ENCODE peak calls at places on chromosome 7, in four cellular contexts. L is A549, A is left ventricle myocardium inferior, I is SK-N-MC. F is an unnamed sample.

GRCh38 chr7:114084381-114085312 is 165.8 kb upstream of the PPP1R3A start:
- DNase-seq in L (peak; percentile 12), A (peak; percentile 39), I (no peak), F (no peak)

GRCh38 chr7:111400088-111400487 is 162.2 kb downstream of the IMMP2L start:
- DNase-seq in L (no peak), A (no peak), I (no peak), F (no peak)

GRCh38 chr7:55335786-55336185 is 29.4 kb upstream of the LANCL2 start:
- DNase-seq in L (no peak), A (no peak), I (no peak), F (no peak)

GRCh38 chr7:50446542-50446960 is 3.6 kb downstream of the FIGNL1 start:
- DNase-seq in L (no peak), A (no peak), I (no peak), F (no peak)

GRCh38 chr7:132102426-132102825 is 473.8 kb downstream of the PLXNA4 start:
- DNase-seq in L (no peak), A (no peak), I (no peak), F (no peak)

GRCh38 chr7:26500749-26501352 is 209.2 kb downstream of the SNX10 start:
- DNase-seq in L (peak; percentile 26), A (no peak), I (no peak), F (no peak)

GRCh38 chr7:18040196-18040595 is 12.6 kb upstream of the PRPS1L1 start:
- DNase-seq in L (no peak), A (no peak), I (no peak), F (no peak)

GRCh38 chr7:86207740-86208139 is 436.0 kb upstream of the GRM3 start:
- DNase-seq in L (no peak), A (no peak), I (no peak), F (no peak)

GRCh38 chr7:133691727-133692450 is 435.3 kb upstream of the LRGUK start:
- DNase-seq in L (no peak), A (no peak), I (no peak), F (no peak)

GRCh38 chr7:69800495-69800894 is 202.2 kb downstream of the AUTS2 start:
- DNase-seq in L (peak; percentile 30), A (no peak), I (no peak), F (no peak)

GRCh38 chr7:28346972-28347371 is 65.3 kb upstream of the CREB5 start:
- DNase-seq in L (no peak), A (no peak), I (no peak), F (no peak)

GRCh38 chr7:69605070-69605469 is 6.8 kb downstream of the AUTS2 start:
- DNase-seq in L (no peak), A (no peak), I (no peak), F (no peak)

GRCh38 chr7:31938650-31939049 is 131.6 kb downstream of the PDE1C start:
- DNase-seq in L (peak; percentile 71), A (no peak), I (no peak), F (no peak)

GRCh38 chr7:27046854-27047549 is 48.8 kb downstream of the HOXA1 start:
- DNase-seq in L (peak; percentile 45), A (no peak), I (no peak), F (no peak)

GRCh38 chr7:324011-324410 is 34.0 kb downstream of the FOXL3 start:
- DNase-seq in L (no peak), A (no peak), I (no peak), F (no peak)

GRCh38 chr7:47893238-47893637 is 55.0 kb downstream of the PKD1L1 start:
- DNase-seq in L (peak; percentile 35), A (no peak), I (no peak), F (no peak)

GRCh38 chr7:50166997-50167961 is 74.2 kb upstream of the ZPBP start:
- DNase-seq in L (no peak), A (no peak), I (no peak), F (no peak)

GRCh38 chr7:107206706-107207105 is 37.9 kb downstream of the HBP1 start:
- DNase-seq in L (no peak), A (no peak), I (no peak), F (no peak)

GRCh38 chr7:114986805-114987204 is 64.9 kb downstream of the MDFIC start:
- DNase-seq in L (no peak), A (no peak), I (no peak), F (no peak)

GRCh38 chr7:36157506-36158320 is 4.7 kb downstream of the EEPD1 start:
- DNase-seq in L (no peak), A (no peak), I (no peak), F (no peak)

GRCh38 chr7:124723012-124723411 is 42.6 kb downstream of the GPR37 start:
- DNase-seq in L (peak; percentile 18), A (no peak), I (no peak), F (no peak)

GRCh38 chr7:133869556-133869955 is 257.6 kb upstream of the LRGUK start:
- DNase-seq in L (no peak), A (no peak), I (no peak), F (no peak)

GRCh38 chr7:43674559-43675436 is 54.5 kb downstream of the COA1 start:
- DNase-seq in L (peak; percentile 87), A (no peak), I (no peak), F (no peak)

GRCh38 chr7:19203686-19204085 is 58.5 kb upstream of the FERD3L start:
- DNase-seq in L (no peak), A (no peak), I (no peak), F (no peak)

GRCh38 chr7:85290252-85290651 is 103.4 kb upstream of the SEMA3D start:
- DNase-seq in L (no peak), A (no peak), I (no peak), F (no peak)

GRCh38 chr7:155466142-155466813 is 8.3 kb downstream of the EN2 start:
- DNase-seq in L (no peak), A (no peak), I (no peak), F (no peak)

GRCh38 chr7:147436718-147437117 is 1153.8 kb upstream of the C7orf33 start:
- DNase-seq in L (no peak), A (no peak), I (no peak), F (no peak)
- H3K27ac ChIP-seq in L (no peak overlapping the region), A (no peak overlapping the region), I (no peak overlapping the region), F (no peak overlapping the region)

GRCh38 chr7:131026297-131027003 is 292.4 kb upstream of the KLF14 start:
- DNase-seq in L (no peak), A (no peak), I (no peak), F (no peak)
- H3K27ac ChIP-seq in L (no peak overlapping the region), A (no peak overlapping the region), I (peak overlapping the region; percentile 97), F (no peak overlapping the region)

GRCh38 chr7:79434098-79434497 is 19.4 kb downstream of the MAGI2 start:
- DNase-seq in L (no peak), A (no peak), I (no peak), F (no peak)

GRCh38 chr7:79436378-79436777 is 17.1 kb downstream of the MAGI2 start:
- DNase-seq in L (no peak), A (no peak), I (no peak), F (no peak)

GRCh38 chr7:79430391-79430790 is 23.1 kb downstream of the MAGI2 start:
- DNase-seq in L (no peak), A (no peak), I (no peak), F (no peak)

GRCh38 chr7:79434867-79435266 is 18.6 kb downstream of the MAGI2 start:
- DNase-seq in L (no peak), A (no peak), I (no peak), F (no peak)
- H3K27ac ChIP-seq in L (no peak overlapping the region), A (no peak overlapping the region), I (no peak overlapping the region), F (no peak overlapping the region)

GRCh38 chr7:40001649-40002048 is 51.6 kb downstream of the CDK13 start:
- DNase-seq in L (no peak), A (no peak), I (no peak), F (no peak)
- H3K27ac ChIP-seq in L (no peak overlapping the region), A (no peak overlapping the region), I (no peak overlapping the region), F (no peak overlapping the region)